ENCODE peak calls at places on chromosome 14, in seven cellular contexts. One of them, this sample, is unnamed.

GRCh38 chr14:68966872-68967301 is 12.2 kb downstream of the ACTN1 start:
- DNase-seq in tibial nerve: no peak
- DNase-seq in RWPE2: no peak
- DNase-seq in heart left ventricle: no peak
- DNase-seq in astrocyte: no peak
- DNase-seq in fibroblast of mammary gland: no peak
- DNase-seq in CD8-positive, alpha-beta T cell: no peak
- DNase-seq in this sample: no peak

GRCh38 chr14:103495854-103496253 is 26.8 kb downstream of the CKB start:
- DNase-seq in fibroblast of mammary gland: no peak
- DNase-seq in astrocyte: no peak
- DNase-seq in tibial nerve: no peak
- DNase-seq in CD8-positive, alpha-beta T cell: no peak
- DNase-seq in heart left ventricle: no peak
- DNase-seq in RWPE2: no peak
- DNase-seq in this sample: peak

GRCh38 chr14:31760277-31760676 is 199.1 kb downstream of the NUBPL start:
- DNase-seq in astrocyte: no peak
- DNase-seq in RWPE2: no peak
- DNase-seq in heart left ventricle: no peak
- DNase-seq in fibroblast of mammary gland: no peak
- DNase-seq in CD8-positive, alpha-beta T cell: no peak
- DNase-seq in tibial nerve: no peak
- DNase-seq in this sample: no peak

GRCh38 chr14:98138666-98139065 is 1133.3 kb downstream of the BCL11B start:
- DNase-seq in astrocyte: no peak
- DNase-seq in tibial nerve: no peak
- DNase-seq in RWPE2: no peak
- DNase-seq in fibroblast of mammary gland: peak
- DNase-seq in CD8-positive, alpha-beta T cell: peak
- DNase-seq in heart left ventricle: no peak
- DNase-seq in this sample: peak

GRCh38 chr14:51627313-51627712 is 24.4 kb upstream of the FRMD6 start:
- DNase-seq in heart left ventricle: no peak
- DNase-seq in CD8-positive, alpha-beta T cell: no peak
- DNase-seq in RWPE2: no peak
- DNase-seq in astrocyte: no peak
- DNase-seq in tibial nerve: no peak
- DNase-seq in fibroblast of mammary gland: no peak
- DNase-seq in this sample: no peak

GRCh38 chr14:64724578-64724930 is 20.3 kb downstream of the PLEKHG3 start:
- DNase-seq in tibial nerve: no peak
- DNase-seq in heart left ventricle: no peak
- DNase-seq in fibroblast of mammary gland: no peak
- DNase-seq in RWPE2: peak
- DNase-seq in astrocyte: no peak
- DNase-seq in CD8-positive, alpha-beta T cell: no peak
- DNase-seq in this sample: no peak

GRCh38 chr14:43795600-43796228 is 711.4 kb downstream of the FSCB start:
- DNase-seq in fibroblast of mammary gland: peak
- DNase-seq in heart left ventricle: no peak
- DNase-seq in tibial nerve: no peak
- DNase-seq in CD8-positive, alpha-beta T cell: no peak
- DNase-seq in RWPE2: no peak
- DNase-seq in astrocyte: no peak
- DNase-seq in this sample: no peak

GRCh38 chr14:86796221-86797074 is 1196.5 kb downstream of the GALC start:
- DNase-seq in RWPE2: no peak
- DNase-seq in fibroblast of mammary gland: peak
- DNase-seq in CD8-positive, alpha-beta T cell: no peak
- DNase-seq in tibial nerve: no peak
- DNase-seq in heart left ventricle: no peak
- DNase-seq in astrocyte: peak
- DNase-seq in this sample: no peak

GRCh38 chr14:61965030-61965745 is 203.0 kb downstream of the SNAPC1 start:
- DNase-seq in heart left ventricle: no peak
- DNase-seq in fibroblast of mammary gland: peak
- DNase-seq in astrocyte: peak
- DNase-seq in tibial nerve: no peak
- DNase-seq in CD8-positive, alpha-beta T cell: no peak
- DNase-seq in RWPE2: no peak
- DNase-seq in this sample: no peak

GRCh38 chr14:98822917-98823316 is 449.1 kb downstream of the BCL11B start:
- DNase-seq in astrocyte: no peak
- DNase-seq in fibroblast of mammary gland: no peak
- DNase-seq in RWPE2: no peak
- DNase-seq in CD8-positive, alpha-beta T cell: no peak
- DNase-seq in tibial nerve: no peak
- DNase-seq in heart left ventricle: no peak
- DNase-seq in this sample: no peak

GRCh38 chr14:103232338-103232808 is 101.7 kb upstream of the EIF5 start:
- DNase-seq in CD8-positive, alpha-beta T cell: no peak
- DNase-seq in RWPE2: no peak
- DNase-seq in astrocyte: no peak
- DNase-seq in heart left ventricle: no peak
- DNase-seq in fibroblast of mammary gland: no peak
- DNase-seq in tibial nerve: no peak
- DNase-seq in this sample: peak

GRCh38 chr14:51447411-51447810 is 204.3 kb upstream of the FRMD6 start:
- DNase-seq in tibial nerve: no peak
- DNase-seq in fibroblast of mammary gland: no peak
- DNase-seq in heart left ventricle: no peak
- DNase-seq in CD8-positive, alpha-beta T cell: no peak
- DNase-seq in astrocyte: no peak
- DNase-seq in RWPE2: no peak
- DNase-seq in this sample: no peak

GRCh38 chr14:54881235-54881760 is 21.3 kb downstream of the GCH1 start:
- DNase-seq in RWPE2: no peak
- DNase-seq in fibroblast of mammary gland: peak
- DNase-seq in CD8-positive, alpha-beta T cell: peak
- DNase-seq in heart left ventricle: no peak
- DNase-seq in tibial nerve: peak
- DNase-seq in astrocyte: peak
- DNase-seq in this sample: peak

GRCh38 chr14:93037354-93037753 is 78.4 kb downstream of the ITPK1 start:
- DNase-seq in heart left ventricle: no peak
- DNase-seq in CD8-positive, alpha-beta T cell: no peak
- DNase-seq in astrocyte: no peak
- DNase-seq in fibroblast of mammary gland: no peak
- DNase-seq in RWPE2: no peak
- DNase-seq in tibial nerve: no peak
- DNase-seq in this sample: no peak

GRCh38 chr14:50310445-50310844 is 1.6 kb downstream of the L2HGDH start:
- DNase-seq in heart left ventricle: no peak
- DNase-seq in RWPE2: no peak
- DNase-seq in fibroblast of mammary gland: no peak
- DNase-seq in CD8-positive, alpha-beta T cell: no peak
- DNase-seq in astrocyte: no peak
- DNase-seq in tibial nerve: no peak
- DNase-seq in this sample: no peak
- H3K4me3 ChIP-seq in heart left ventricle: no peak
- H3K4me3 ChIP-seq in RWPE2: no peak
- H3K4me3 ChIP-seq in fibroblast of mammary gland: no peak
- H3K4me3 ChIP-seq in CD8-positive, alpha-beta T cell: no peak
- H3K4me3 ChIP-seq in astrocyte: no peak
- H3K4me3 ChIP-seq in tibial nerve: no peak
- H3K4me3 ChIP-seq in this sample: no peak

DNA sequence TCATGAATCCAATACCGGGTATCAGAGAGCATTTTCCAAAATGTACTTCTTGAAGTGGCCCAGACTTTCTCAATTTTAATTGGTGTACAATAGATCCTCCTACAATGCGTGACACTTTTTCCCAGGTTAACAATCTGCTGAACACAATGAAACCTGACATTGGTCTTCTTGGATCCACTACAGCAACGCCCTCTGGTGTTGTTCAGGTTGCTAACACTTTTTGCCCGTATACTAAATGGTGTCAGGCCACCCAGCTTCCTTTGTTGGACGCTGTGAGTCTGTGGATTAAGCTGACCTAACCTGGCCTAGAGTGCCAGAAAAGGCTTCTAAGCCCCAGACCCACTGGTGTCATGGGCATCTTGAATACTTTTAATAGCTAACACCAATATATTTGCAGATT is 89.2 kb downstream of the KCNK10 start:
- DNase-seq in astrocyte: no peak
- DNase-seq in tibial nerve: no peak
- DNase-seq in CD8-positive, alpha-beta T cell: no peak
- DNase-seq in fibroblast of mammary gland: peak
- DNase-seq in heart left ventricle: no peak
- DNase-seq in RWPE2: no peak
- DNase-seq in this sample: no peak
- TF ChIP-seq CTCF in astrocyte: no peak
- TF ChIP-seq CTCF in tibial nerve: no peak
- TF ChIP-seq CTCF in CD8-positive, alpha-beta T cell: no peak
- TF ChIP-seq CTCF in fibroblast of mammary gland: peak
- TF ChIP-seq CTCF in heart left ventricle: no peak
- TF ChIP-seq CTCF in RWPE2: peak
- TF ChIP-seq CTCF in this sample: peak

DNA sequence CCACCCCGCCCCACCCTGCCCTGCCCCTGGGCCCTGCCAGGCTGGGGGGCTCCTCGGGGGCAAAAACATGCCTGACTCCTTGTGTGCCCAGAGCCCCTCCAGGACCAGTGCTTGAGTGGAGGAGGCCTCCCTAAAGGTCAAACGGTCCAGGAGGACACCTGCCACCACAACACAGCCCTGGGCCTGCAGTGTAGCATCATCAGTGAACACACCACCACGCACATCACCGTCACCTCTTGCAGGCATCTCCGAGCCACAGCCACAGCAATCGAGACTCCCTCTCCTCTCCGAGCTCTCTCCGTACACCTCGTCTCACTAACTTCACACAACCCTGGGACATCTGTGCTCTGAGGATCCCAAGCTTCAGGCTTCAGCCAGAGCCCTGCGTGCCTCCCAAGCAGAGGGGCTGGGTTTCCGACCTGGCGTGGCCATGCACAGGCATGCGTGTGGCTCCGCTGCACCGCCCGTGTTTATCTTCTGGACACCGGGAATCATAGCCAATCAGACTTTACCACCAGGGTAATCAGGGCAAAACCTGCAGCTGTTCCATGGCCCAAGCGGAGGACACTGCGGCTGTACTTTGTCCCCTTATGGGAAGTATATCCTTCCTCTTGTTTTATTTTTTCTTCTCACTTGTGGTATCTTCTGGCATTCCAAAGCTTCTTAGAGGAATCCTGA is 6.2 kb upstream of the DIO3 start:
- DNase-seq in astrocyte: no peak
- DNase-seq in CD8-positive, alpha-beta T cell: no peak
- DNase-seq in fibroblast of mammary gland: no peak
- DNase-seq in tibial nerve: no peak
- DNase-seq in RWPE2: no peak
- DNase-seq in heart left ventricle: no peak
- DNase-seq in this sample: no peak
- H3K4me3 ChIP-seq in astrocyte: no peak
- H3K4me3 ChIP-seq in CD8-positive, alpha-beta T cell: no peak
- H3K4me3 ChIP-seq in fibroblast of mammary gland: no peak
- H3K4me3 ChIP-seq in tibial nerve: no peak
- H3K4me3 ChIP-seq in RWPE2: no peak
- H3K4me3 ChIP-seq in heart left ventricle: no peak
- H3K4me3 ChIP-seq in this sample: no peak

DNA sequence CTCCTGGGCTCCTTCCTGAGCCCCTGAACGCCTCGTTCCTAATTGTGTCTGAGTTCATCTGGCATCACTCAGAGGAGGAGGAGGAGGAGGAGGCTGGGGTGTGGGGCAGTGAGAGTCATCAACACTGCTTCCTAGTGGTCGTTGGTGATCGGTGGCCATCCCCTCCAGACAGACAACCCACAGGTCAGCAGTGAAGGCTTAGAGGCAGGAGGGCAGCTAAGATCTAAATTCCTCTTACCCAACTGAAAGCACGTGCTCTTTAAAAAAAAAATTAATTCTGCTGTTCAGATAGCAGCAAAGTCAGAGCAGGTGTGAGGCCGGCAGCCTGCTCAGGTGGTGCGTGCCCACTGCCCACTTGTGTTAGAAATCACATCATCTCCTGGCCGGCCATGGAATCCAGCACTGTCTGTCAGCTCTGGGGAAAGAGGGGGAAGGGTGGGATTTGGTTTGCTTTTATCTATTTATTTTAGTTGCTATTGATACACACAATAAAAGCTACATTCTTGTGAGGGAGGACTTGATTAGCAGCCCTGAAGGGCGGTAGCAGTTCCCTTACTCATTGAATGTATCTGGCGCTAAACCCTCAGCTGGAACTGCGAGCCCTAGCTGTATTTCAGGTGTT is 46.6 kb downstream of the PPP2R5C start:
- DNase-seq in RWPE2: no peak
- DNase-seq in CD8-positive, alpha-beta T cell: no peak
- DNase-seq in fibroblast of mammary gland: peak
- DNase-seq in tibial nerve: no peak
- DNase-seq in astrocyte: no peak
- DNase-seq in heart left ventricle: no peak
- DNase-seq in this sample: no peak
- TF ChIP-seq CTCF in RWPE2: no peak
- TF ChIP-seq CTCF in CD8-positive, alpha-beta T cell: no peak
- TF ChIP-seq CTCF in fibroblast of mammary gland: peak
- TF ChIP-seq CTCF in tibial nerve: no peak
- TF ChIP-seq CTCF in astrocyte: no peak
- TF ChIP-seq CTCF in heart left ventricle: no peak
- TF ChIP-seq CTCF in this sample: no peak

DNA sequence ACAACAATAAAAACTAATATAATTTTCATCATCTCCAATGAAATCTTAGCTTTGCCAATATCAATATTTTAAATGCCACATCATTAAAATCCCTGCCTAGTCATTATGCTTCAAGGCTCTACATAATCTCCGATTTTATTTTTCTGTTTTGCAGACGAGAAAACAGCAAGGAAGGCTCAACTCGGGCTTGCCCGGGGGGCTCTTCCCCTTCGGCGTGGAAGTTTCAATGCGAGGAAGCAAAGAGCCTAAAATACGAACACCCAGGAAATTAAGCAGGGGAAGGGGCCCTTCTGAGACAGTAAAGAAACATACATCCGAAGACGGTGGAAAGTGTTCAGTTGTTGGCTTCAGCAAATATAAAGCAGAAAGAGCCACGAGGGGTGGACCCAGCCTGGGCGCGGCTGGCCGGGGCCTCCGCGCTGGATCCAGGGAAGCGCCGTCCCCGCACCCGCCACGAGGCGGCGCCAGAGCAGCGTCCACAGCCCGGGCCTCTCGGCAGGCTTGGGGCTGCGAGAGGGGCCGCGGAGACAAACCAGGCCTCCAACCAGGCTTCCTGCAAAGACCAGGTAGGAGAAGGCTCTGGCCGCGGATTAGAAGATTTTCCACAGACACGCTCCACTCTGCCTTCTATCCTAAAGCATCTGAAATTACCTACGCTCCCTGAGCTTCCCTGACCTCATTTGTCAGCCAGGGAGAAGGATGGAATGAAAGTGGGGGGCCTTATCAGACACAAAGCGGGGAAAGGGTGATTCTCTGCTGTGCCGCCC is 77.2 kb downstream of the SERPINA3 start:
- DNase-seq in RWPE2: peak
- DNase-seq in tibial nerve: peak
- DNase-seq in CD8-positive, alpha-beta T cell: peak
- DNase-seq in heart left ventricle: peak
- DNase-seq in fibroblast of mammary gland: peak
- DNase-seq in astrocyte: peak
- DNase-seq in this sample: peak
- H3K4me3 ChIP-seq in RWPE2: no peak
- H3K4me3 ChIP-seq in tibial nerve: peak
- H3K4me3 ChIP-seq in CD8-positive, alpha-beta T cell: no peak
- H3K4me3 ChIP-seq in heart left ventricle: no peak
- H3K4me3 ChIP-seq in fibroblast of mammary gland: peak
- H3K4me3 ChIP-seq in astrocyte: no peak
- H3K4me3 ChIP-seq in this sample: no peak

GRCh38 chr14:67241416-67242362 is at the start of gene PALS1:
- DNase-seq in fibroblast of mammary gland: peak
- DNase-seq in heart left ventricle: no peak
- DNase-seq in astrocyte: peak
- DNase-seq in tibial nerve: peak
- DNase-seq in CD8-positive, alpha-beta T cell: no peak
- DNase-seq in RWPE2: peak
- DNase-seq in this sample: no peak
- TF ChIP-seq CTCF in fibroblast of mammary gland: no peak
- TF ChIP-seq CTCF in heart left ventricle: no peak
- TF ChIP-seq CTCF in astrocyte: no peak
- TF ChIP-seq CTCF in tibial nerve: no peak
- TF ChIP-seq CTCF in CD8-positive, alpha-beta T cell: no peak
- TF ChIP-seq CTCF in RWPE2: no peak
- TF ChIP-seq CTCF in this sample: no peak

This sample was measured in Peyer's patch.